ENCODE peak calls at places on chromosomes 7 and 10, in four cellular contexts. O is M059J; K is SIG-M5; C is stimulated activated CD8-positive, alpha-beta memory T cell treated with anti-CD3 and anti-CD28 coated beads, Interleukin-4, amount 100 ng/mL, for 4 hours. I is an unnamed sample.

GRCh38 chr10:85786401-85786899 is 580.1 kb downstream of the GRID1 start:
- DNase-seq in K (no peak), O (no peak), C (no peak), I (no peak)

GRCh38 chr10:99835947-99836346 is 53.5 kb downstream of the ABCC2 start:
- DNase-seq in C (no peak), O (no peak), K (no peak), I (no peak)

GRCh38 chr7:29569648-29570047 is 6.0 kb downstream of the PRR15 start:
- DNase-seq in K (no peak), C (no peak), O (peak), I (peak)

GRCh38 chr10:30493609-30494530 is 59.9 kb downstream of the MAP3K8 start:
- DNase-seq in O (peak), C (no peak), K (peak), I (peak)

GRCh38 chr7:54995631-54996340 is 23.0 kb upstream of the EGFR start:
- DNase-seq in C (no peak), K (no peak), O (peak), I (peak)

GRCh38 chr10:14074062-14074884 is 256.5 kb downstream of the FRMD4A start:
- DNase-seq in O (peak), C (no peak), K (no peak), I (peak)

GRCh38 chr10:75014516-75015230 is 96.8 kb upstream of the SAMD8 start:
- DNase-seq in K (no peak), C (no peak), O (no peak), I (no peak)

GRCh38 chr10:62980697-62981495 is 152.2 kb upstream of the NRBF2 start:
- DNase-seq in K (no peak), O (peak), C (no peak), I (peak)

GRCh38 chr7:66974986-66975590 is 20.3 kb downstream of the SBDS start:
- DNase-seq in C (no peak), K (no peak), O (no peak), I (no peak)

GRCh38 chr7:36075561-36075960 is 77.5 kb upstream of the EEPD1 start:
- DNase-seq in O (no peak), C (no peak), K (no peak), I (no peak)